ENCODE peak calls at places on chromosomes 7 and 10, in seven cellular contexts. R, A, T, X, S, I and Z are unnamed samples. For H3K4me1, the result is how much of the 10 kb centered on the place peaks cover.

GRCh38 chr10:1577371-1577770 is 160.0 kb downstream of the ADARB2 start:
- DNase-seq in I (no peak), S (no peak), T (no peak), X (no peak), R (no peak), A (no peak), Z (no peak)

GRCh38 chr7:130831817-130832481 is 97.9 kb upstream of the KLF14 start:
- DNase-seq in A (no peak), S (peak), R (no peak), I (peak), X (no peak), T (no peak), Z (peak)

GRCh38 chr7:139936760-139937310 is 107.8 kb downstream of the TBXAS1 start:
- DNase-seq in T (no peak), X (no peak), R (no peak), I (no peak), A (no peak), S (no peak), Z (no peak)

GRCh38 chr10:122999347-122999746 is 9.2 kb downstream of the IKZF5 start:
- DNase-seq in S (no peak), A (no peak), I (no peak), T (no peak), X (no peak), R (no peak), Z (no peak)

GRCh38 chr7:43480581-43480980 is 102.3 kb upstream of the STK17A start:
- DNase-seq in T (no peak), X (no peak), S (no peak), A (no peak), R (no peak), I (no peak), Z (no peak)

GRCh38 chr7:135240446-135240845 is 6.8 kb downstream of the STRA8 start:
- DNase-seq in I (no peak), R (peak), X (no peak), A (no peak), S (no peak), T (no peak), Z (no peak)

GRCh38 chr7:22248111-22248809 is 108.7 kb downstream of the RAPGEF5 start:
- DNase-seq in S (no peak), T (no peak), I (no peak), X (no peak), A (no peak), R (no peak), Z (no peak)

GRCh38 chr7:150923191-150923590 is 54.9 kb downstream of the KCNH2 start:
- DNase-seq in A (no peak), I (no peak), S (no peak), R (peak), T (no peak), X (no peak), Z (no peak)

GRCh38 chr10:110637558-110638053 is 6.5 kb upstream of the RBM20 start:
- DNase-seq in X (no peak), S (peak), T (no peak), R (no peak), I (peak), A (no peak), Z (no peak)

GRCh38 chr7:103296901-103297836 is at the start of gene PMPCB:
- DNase-seq in S (peak), I (peak), R (peak), X (peak), A (peak), T (peak), Z (peak)
- TF ChIP-seq CTCF in S (peak), I (peak), R (peak), X (peak), A (peak), T (peak), Z (peak)

GRCh38 chr10:4947039-4947634 is 16.1 kb upstream of the AKR1C1 start:
- DNase-seq in I (no peak), T (no peak), S (peak), R (no peak), X (no peak), A (no peak), Z (no peak)

GRCh38 chr10:4945706-4946348 is 17.4 kb upstream of the AKR1C1 start:
- DNase-seq in T (no peak), X (no peak), R (no peak), A (no peak), I (no peak), S (no peak), Z (no peak)

GRCh38 chr10:4943821-4944220 is 19.4 kb upstream of the AKR1C1 start:
- DNase-seq in R (no peak), I (no peak), T (no peak), A (no peak), X (no peak), S (no peak), Z (no peak)

GRCh38 chr10:4946349-4946717 is 16.9 kb upstream of the AKR1C1 start:
- DNase-seq in I (no peak), R (no peak), T (no peak), S (no peak), X (no peak), A (no peak), Z (no peak)

GRCh38 chr10:4944751-4945280 is 18.4 kb upstream of the AKR1C1 start:
- DNase-seq in A (no peak), T (no peak), I (no peak), R (no peak), S (no peak), X (no peak), Z (no peak)
- H3K4me1 ChIP-seq in A (under half), T (under half), I (under half), R (half or more), S (half or more), X (under half), Z (under half)

DNA sequence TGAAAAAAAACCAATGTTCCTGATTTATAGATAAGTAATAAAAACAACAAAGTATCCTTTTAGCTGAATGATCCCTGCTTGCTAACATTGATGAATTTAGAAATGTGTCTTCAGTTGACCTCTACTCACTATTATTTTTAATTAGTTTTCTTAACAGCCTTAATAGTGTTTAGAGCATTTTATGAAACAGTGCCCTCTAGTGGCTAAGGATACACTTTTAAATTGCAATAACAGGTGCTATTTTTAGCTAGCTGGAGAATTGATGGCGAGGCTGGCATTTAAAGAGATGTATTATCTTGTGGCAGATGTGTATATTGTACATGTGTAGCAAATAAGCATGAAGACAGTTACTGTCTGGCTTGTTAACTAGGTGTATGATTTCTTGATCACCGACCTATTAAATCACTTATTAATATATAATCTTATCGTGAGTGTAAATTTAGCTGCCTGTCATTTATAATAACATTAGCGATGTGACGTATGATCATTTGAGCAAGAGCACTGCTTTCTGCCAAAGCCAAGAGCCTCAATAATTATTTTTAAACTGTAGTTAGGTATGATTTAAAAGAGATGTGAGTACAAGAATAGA is 451.9 kb downstream of the DPP6 start:
- DNase-seq in S (peak), T (peak), A (no peak), I (peak), X (no peak), R (no peak), Z (peak)
- TF ChIP-seq CTCF in S (peak), T (peak), A (peak), I (peak), X (peak), R (peak), Z (peak)

DNA sequence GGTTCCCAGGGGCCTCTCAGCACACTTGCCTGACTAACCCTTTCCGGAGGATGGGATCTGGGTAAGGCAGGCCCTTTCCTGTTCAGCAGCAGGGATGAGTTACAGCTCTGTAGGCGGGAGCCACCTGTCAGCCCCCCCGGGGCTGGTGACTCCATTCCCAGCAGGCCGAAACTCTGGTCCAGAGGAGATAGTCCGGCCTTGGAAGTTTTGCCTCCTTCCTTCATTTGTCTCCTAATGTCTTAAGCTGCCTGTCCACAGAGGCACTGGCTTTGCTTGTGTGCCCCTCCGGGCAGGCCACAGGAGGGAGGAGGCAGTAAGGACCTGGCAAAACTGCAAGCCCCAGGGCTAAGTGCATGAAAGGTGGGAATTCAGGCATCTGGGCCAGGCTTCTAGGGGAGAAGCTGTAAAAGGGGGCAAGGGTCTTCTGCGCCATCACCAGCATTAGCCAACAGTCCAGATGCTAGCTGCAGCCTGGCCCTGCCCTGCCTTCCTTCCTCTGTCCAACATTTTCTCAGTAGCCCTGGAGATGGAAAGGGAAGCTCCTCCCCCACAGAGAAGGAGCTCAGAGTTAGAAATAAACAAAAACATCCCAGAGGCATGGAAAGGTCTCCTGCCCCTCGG is 1.2 kb downstream of the ADIRF start:
- DNase-seq in I (no peak), R (peak), S (no peak), X (peak), T (no peak), A (no peak), Z (no peak)
- H3K4me1 ChIP-seq in I (under half), R (under half), S (under half), X (half or more), T (under half), A (under half), Z (under half)

DNA sequence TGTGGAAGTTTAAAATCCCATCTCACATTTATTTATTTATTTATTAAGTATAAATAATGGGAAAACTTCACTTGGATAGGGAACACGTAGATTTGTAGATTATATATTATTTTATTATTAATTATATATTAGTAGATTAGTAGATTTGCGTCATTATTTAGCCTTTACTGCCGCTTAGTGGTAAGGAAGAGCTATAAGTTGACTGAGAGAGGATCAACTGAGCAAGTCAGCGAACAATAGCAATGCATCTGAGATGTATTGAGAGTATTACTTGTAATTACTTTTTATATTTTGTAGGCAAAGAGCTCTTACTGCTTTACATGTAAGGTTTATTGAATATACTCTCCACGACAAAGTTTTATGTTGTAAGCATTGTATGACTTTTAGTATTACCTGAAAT is 244.5 kb upstream of the ANKRD30A start:
- DNase-seq in S (peak), X (no peak), T (no peak), R (no peak), I (peak), A (no peak), Z (peak)
- TF ChIP-seq CTCF in S (peak), X (peak), T (peak), R (peak), I (peak), A (no peak), Z (peak)

GRCh38 chr10:28561531-28561930 is 28.6 kb downstream of the WAC start:
- DNase-seq in S (no peak), I (peak), R (no peak), X (no peak), A (no peak), T (no peak), Z (no peak)
- H3K4me1 ChIP-seq in S (under half), I (under half), R (under half), X (half or more), A (under half), T (under half), Z (under half)

GRCh38 chr7:20172736-20173334 is 44.3 kb downstream of the MACC1 start:
- DNase-seq in T (peak), R (peak), X (no peak), A (peak), I (peak), S (peak), Z (peak)
- TF ChIP-seq CTCF in T (peak), R (peak), X (peak), A (no peak), I (peak), S (peak), Z (peak)